ENCODE peak calls at places on chromosomes 3 and 15, in four cellular contexts. N, Y, S and O are unnamed samples.
A peak's percentile ranks its signal among the peaks of the same experiment; 100 is the strongest.

GRCh38 chr3:37031115-37031682 is 37.9 kb downstream of the MLH1 start:
- DNase-seq in N (no peak), Y (no peak), S (no peak), O (no peak)

GRCh38 chr3:373193-373784 is 176.7 kb downstream of the CHL1 start:
- DNase-seq in Y (no peak), S (no peak), N (no peak), O (no peak)

GRCh38 chr15:89192771-89193170 is 28.6 kb downstream of the RLBP1 start:
- DNase-seq in N (no peak), S (no peak), Y (no peak), O (no peak)

GRCh38 chr3:169390310-169390731 is 273.2 kb downstream of the MECOM start:
- DNase-seq in S (no peak), N (no peak), Y (peak; percentile 1), O (no peak)

GRCh38 chr3:112519424-112520001 is 20.2 kb upstream of the BTLA start:
- DNase-seq in Y (peak; percentile 68), N (peak; percentile 56), S (no peak), O (peak; percentile 18)

GRCh38 chr3:46812237-46812791 is 50.9 kb downstream of the MYL3 start:
- DNase-seq in Y (no peak), S (peak; percentile 48), N (no peak), O (no peak)

GRCh38 chr3:70359711-70360110 is 47.3 kb upstream of the MDFIC2 start:
- DNase-seq in S (no peak), N (no peak), Y (no peak), O (no peak)

GRCh38 chr3:15513810-15514662 is 7.5 kb downstream of the COLQ start:
- DNase-seq in S (no peak), N (no peak), Y (no peak), O (no peak)

GRCh38 chr3:155791190-155791589 is 14.9 kb downstream of the C3orf33 start:
- DNase-seq in N (no peak), S (no peak), Y (no peak), O (no peak)

GRCh38 chr15:85755471-85755870 is 39.3 kb downstream of the KLHL25 start:
- DNase-seq in N (no peak), S (no peak), Y (no peak), O (no peak)

GRCh38 chr3:10932596-10932995 is 60.0 kb upstream of the SLC6A1 start:
- DNase-seq in Y (no peak), N (no peak), S (no peak), O (no peak)

GRCh38 chr3:127734754-127735473 is 62.2 kb downstream of the ABTB1 start:
- DNase-seq in N (no peak), Y (no peak), S (no peak), O (no peak)

GRCh38 chr3:127819086-127819485 is 3.2 kb downstream of the MGLL start:
- DNase-seq in S (no peak), N (no peak), Y (no peak), O (no peak)

GRCh38 chr15:98401029-98401428 is 247.3 kb upstream of the IGF1R start:
- DNase-seq in S (no peak), N (no peak), Y (no peak), O (no peak)

GRCh38 chr3:82521657-82522056 is 760.2 kb upstream of the GBE1 start:
- DNase-seq in S (no peak), N (no peak), Y (no peak), O (no peak)

GRCh38 chr15:89358755-89359439 is 24.3 kb upstream of the POLG start:
- DNase-seq in S (peak; percentile 92), N (peak; percentile 41), Y (peak; percentile 40), O (peak; percentile 95)

GRCh38 chr3:100600181-100601042 is 9.0 kb upstream of the ADGRG7 start:
- DNase-seq in N (no peak), Y (peak; percentile 43), S (no peak), O (no peak)

GRCh38 chr15:50627351-50628055 is 59.1 kb downstream of the TRPM7 start:
- DNase-seq in S (no peak), Y (no peak), N (no peak), O (no peak)

GRCh38 chr3:154252759-154253638 is 71.3 kb downstream of the DHX36 start:
- DNase-seq in Y (peak; percentile 5), N (peak; percentile 84), S (peak; percentile 26), O (peak; percentile 26)

GRCh38 chr3:195182470-195182795 is 88.5 kb downstream of the XXYLT1 start:
- DNase-seq in Y (no peak), N (no peak), S (no peak), O (no peak)

GRCh38 chr3:138945646-138946553 is 1.0 kb downstream of the FOXL2 start:
- DNase-seq in S (no peak), N (no peak), Y (no peak), O (no peak)

GRCh38 chr15:69292826-69293420 is 5.8 kb upstream of the PAQR5 start:
- DNase-seq in Y (no peak), S (no peak), N (no peak), O (no peak)

GRCh38 chr3:59320080-59320479 is 270.3 kb upstream of the CFAP20DC start:
- DNase-seq in S (no peak), Y (no peak), N (peak; percentile 66), O (no peak)

GRCh38 chr3:184506579-184506978 is 55.0 kb upstream of the EPHB3 start:
- DNase-seq in Y (no peak), N (no peak), S (no peak), O (no peak)

GRCh38 chr3:139975592-139976360 is 40.8 kb downstream of the CLSTN2 start:
- DNase-seq in Y (no peak), S (no peak), N (no peak), O (no peak)

GRCh38 chr15:72782993-72783562 is 480 bp downstream of the ADPGK start:
- DNase-seq in S (no peak), Y (peak; percentile 43), N (no peak), O (peak; percentile 26)

GRCh38 chr15:62506217-62506805 is 341.2 kb upstream of the C2CD4B start:
- DNase-seq in Y (no peak), N (peak; percentile 78), S (no peak), O (no peak)

GRCh38 chr3:50617911-50618481 is 1.0 kb downstream of the MAPKAPK3 start:
- DNase-seq in S (no peak), N (no peak), Y (no peak), O (no peak)

GRCh38 chr15:67158367-67158766 is 93.0 kb downstream of the SMAD3 start:
- DNase-seq in S (no peak), N (no peak), Y (no peak), O (no peak)

GRCh38 chr15:50798684-50799083 is 33.2 kb upstream of the SPPL2A start:
- DNase-seq in S (no peak), Y (no peak), N (no peak), O (no peak)

GRCh38 chr3:167938516-167938915 is 157.2 kb downstream of the GOLIM4 start:
- DNase-seq in S (no peak), Y (no peak), N (no peak), O (no peak)

GRCh38 chr15:70815604-70816003 is 38.4 kb downstream of the LARP6 start:
- DNase-seq in Y (no peak), S (no peak), N (peak; percentile 57), O (no peak)

GRCh38 chr3:51684971-51685751 is 14.1 kb downstream of the TEX264 start:
- DNase-seq in Y (no peak), S (no peak), N (no peak), O (no peak)

GRCh38 chr15:33021806-33022389 is 172.6 kb downstream of the FMN1 start:
- DNase-seq in Y (no peak), N (peak; percentile 22), S (peak; percentile 13), O (peak; percentile 30)

GRCh38 chr15:74423443-74424257 is 10.1 kb downstream of the SEMA7A start:
- DNase-seq in Y (no peak), N (peak; percentile 28), S (no peak), O (no peak)
- TF ChIP-seq POLR2A in Y (peak; percentile 55), N (no peak), S (no peak), O (no peak)

GRCh38 chr15:31349233-31350141 is 22.9 kb downstream of the KLF13 start:
- DNase-seq in Y (no peak), S (no peak), N (no peak), O (no peak)

GRCh38 chr15:31345606-31346366 is 19.2 kb downstream of the KLF13 start:
- DNase-seq in S (no peak), Y (no peak), N (no peak), O (no peak)

GRCh38 chr15:31347067-31347975 is 20.7 kb downstream of the KLF13 start:
- DNase-seq in N (no peak), Y (no peak), S (no peak), O (no peak)

GRCh38 chr15:31346367-31347066 is 19.9 kb downstream of the KLF13 start:
- DNase-seq in S (no peak), Y (no peak), N (no peak), O (no peak)

DNA sequence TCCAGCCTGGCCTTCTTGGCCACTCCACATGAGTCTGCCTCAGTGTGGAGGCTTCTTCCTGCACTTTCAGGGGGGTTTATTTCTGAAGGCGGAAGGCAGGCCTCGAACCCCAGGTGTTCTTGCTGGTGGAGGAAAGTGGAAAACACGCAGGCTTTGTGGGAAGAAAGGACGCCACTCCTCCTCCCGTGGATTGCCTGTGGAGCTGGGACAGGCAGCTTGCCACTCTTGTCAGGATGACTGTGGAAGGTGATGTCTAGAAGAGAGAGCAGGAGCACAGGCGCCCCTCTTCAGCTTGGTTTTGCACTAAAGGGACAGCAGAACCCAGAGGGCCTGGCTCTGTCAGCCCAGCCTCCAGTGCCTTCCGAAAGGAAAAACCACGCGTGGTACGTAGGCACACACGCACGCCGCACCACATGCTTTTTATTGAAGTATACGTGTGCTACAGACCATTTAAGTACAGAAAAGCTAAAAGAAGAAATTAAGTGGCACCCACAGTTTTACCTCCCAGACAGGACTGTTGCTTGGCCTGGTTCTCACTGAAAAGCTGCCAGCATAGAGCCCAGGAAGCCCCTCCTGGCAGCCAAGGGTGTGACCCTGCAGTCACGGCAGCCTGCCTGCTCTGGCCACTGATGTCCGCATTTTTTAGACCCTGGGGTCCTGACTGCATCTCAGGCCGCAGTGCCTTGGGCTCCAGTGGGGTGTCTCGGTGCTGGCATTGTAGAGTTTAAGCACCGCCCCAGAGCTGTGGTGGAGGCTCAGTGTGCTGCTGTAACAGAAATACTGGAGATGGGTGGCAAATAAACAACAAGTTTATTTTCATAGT is 21.6 kb downstream of the KLF13 start:
- DNase-seq in N (no peak), S (no peak), Y (no peak), O (no peak)
- TF ChIP-seq TAF1 in N (no peak), S (no peak), Y (no peak), O (no peak)

DNA sequence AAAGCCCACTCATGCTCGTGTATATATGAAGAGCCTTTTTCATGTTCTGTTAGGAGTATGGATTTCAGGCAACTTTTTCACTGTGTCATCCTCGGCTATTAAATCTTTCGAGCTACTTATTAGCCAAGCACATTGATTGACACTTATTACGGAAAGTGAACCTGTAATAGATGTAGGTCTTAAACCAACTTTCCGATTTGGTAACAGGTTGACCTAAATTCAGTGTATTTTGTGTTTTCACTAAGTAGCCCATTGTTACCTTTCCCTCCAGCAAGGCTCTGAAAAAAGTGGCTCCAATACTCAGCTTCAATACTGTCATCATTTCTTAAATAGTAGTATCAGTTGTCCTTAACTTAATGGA is 1.7 kb downstream of the PAK2 start:
- DNase-seq in Y (no peak), S (no peak), N (no peak), O (no peak)
- TF ChIP-seq POLR2A in Y (no peak), S (no peak), N (no peak), O (no peak)

DNA sequence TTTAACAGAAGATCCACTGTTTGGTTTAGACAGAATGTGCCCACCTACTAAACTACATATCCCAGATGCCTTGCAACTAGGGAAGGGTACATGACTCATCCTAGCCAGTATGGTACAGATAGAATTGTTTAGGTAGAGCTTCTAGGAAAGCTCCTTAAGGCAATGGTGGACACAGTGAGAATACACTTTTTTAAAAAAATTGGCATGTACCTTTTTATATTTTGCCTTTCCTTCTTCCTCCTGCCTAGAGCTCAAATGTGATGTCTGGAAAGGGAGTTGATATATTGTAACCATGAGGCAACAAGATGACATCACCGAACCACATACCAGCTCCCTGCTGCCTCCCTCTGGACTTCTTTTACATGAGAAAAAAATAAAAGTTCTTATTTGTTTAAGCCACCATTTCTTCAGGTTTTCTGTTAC is 14.4 kb upstream of the C3orf80 start:
- DNase-seq in Y (no peak), S (no peak), N (peak; percentile 11), O (no peak)
- TF ChIP-seq TAF1 in Y (no peak), S (no peak), N (no peak), O (no peak)